ENCODE peak calls at places on chromosome 18, in ten cellular contexts. Z, X, R, H, G, P, N, L, D and F are unnamed samples.
A peak's percentile ranks its signal among the peaks of the same experiment; 100 is the strongest.

GRCh38 chr18:44696892-44697291 is 16.2 kb downstream of the SETBP1 start:
- DNase-seq in Z (no peak), D (peak; percentile 59), H (no peak), P (no peak), R (peak; percentile 52), N (no peak), X (no peak), G (no peak), L (no peak), F (no peak)

GRCh38 chr18:70709124-70709523 is 420.3 kb downstream of the SOCS6 start:
- DNase-seq in N (no peak), G (peak; percentile 9), X (no peak), P (no peak), D (no peak), R (no peak), L (no peak), H (no peak), Z (no peak), F (no peak)

GRCh38 chr18:45109271-45109670 is 428.6 kb downstream of the SETBP1 start:
- DNase-seq in N (no peak), Z (no peak), D (no peak), L (no peak), R (no peak), P (no peak), X (no peak), G (no peak), H (no peak), F (no peak)

GRCh38 chr18:55013086-55013485 is 53.8 kb upstream of the CCDC68 start:
- DNase-seq in R (no peak), P (no peak), H (no peak), G (no peak), Z (no peak), N (no peak), D (peak; percentile 54), X (no peak), L (no peak), F (no peak)

GRCh38 chr18:69328086-69328485 is 72.6 kb upstream of the DOK6 start:
- DNase-seq in N (no peak), G (no peak), D (no peak), Z (no peak), R (no peak), L (no peak), H (no peak), P (no peak), X (no peak), F (no peak)

GRCh38 chr18:50297621-50298442 is 10.3 kb upstream of the CXXC1 start:
- DNase-seq in P (peak; percentile 87), G (peak; percentile 80), L (peak; percentile 43), Z (no peak), D (peak; percentile 73), X (peak; percentile 84), R (peak; percentile 84), N (no peak), H (peak; percentile 8), F (no peak)

GRCh38 chr18:8957731-8958130 is 144.8 kb upstream of the NDUFV2 start:
- DNase-seq in G (no peak), D (no peak), R (no peak), L (no peak), X (no peak), H (no peak), Z (no peak), P (no peak), N (no peak), F (no peak)

GRCh38 chr18:21314721-21315120 is 72.7 kb downstream of the GREB1L start:
- DNase-seq in X (no peak), P (no peak), L (no peak), R (no peak), D (peak; percentile 38), H (no peak), G (no peak), Z (no peak), N (peak; percentile 44), F (no peak)

GRCh38 chr18:62999392-62999791 is 284.1 kb downstream of the PHLPP1 start:
- DNase-seq in N (no peak), D (peak; percentile 79), H (no peak), Z (no peak), G (no peak), R (peak; percentile 61), L (no peak), P (no peak), X (peak; percentile 94), F (no peak)

GRCh38 chr18:40055262-40055661 is 1899.8 kb upstream of the PIK3C3 start:
- DNase-seq in N (no peak), R (no peak), P (no peak), L (no peak), Z (no peak), G (no peak), H (no peak), X (no peak), D (peak; percentile 8), F (no peak)

GRCh38 chr18:25321869-25322268 is 30.1 kb downstream of the ZNF521 start:
- DNase-seq in Z (no peak), H (no peak), X (no peak), R (no peak), G (no peak), L (no peak), P (no peak), D (no peak), N (no peak), F (no peak)

GRCh38 chr18:64409511-64409910 is 260.6 kb upstream of the LINC00305 start:
- DNase-seq in D (no peak), N (peak; percentile 22), Z (no peak), G (peak; percentile 18), X (no peak), P (no peak), R (no peak), H (no peak), L (no peak), F (no peak)

GRCh38 chr18:73684651-73685050 is 463.0 kb downstream of the FBXO15 start:
- DNase-seq in N (no peak), P (no peak), R (no peak), Z (no peak), H (no peak), D (peak; percentile 65), G (no peak), X (no peak), L (no peak), F (no peak)

GRCh38 chr18:75307530-75307929 is 96.9 kb downstream of the TSHZ1 start:
- DNase-seq in R (no peak), X (no peak), H (no peak), G (peak; percentile 42), L (no peak), D (no peak), N (no peak), Z (no peak), P (no peak), F (no peak)

GRCh38 chr18:50747849-50748242 is 72.0 kb downstream of the MRO start:
- DNase-seq in D (no peak), N (no peak), L (no peak), G (no peak), X (no peak), R (no peak), H (no peak), Z (no peak), P (no peak), F (no peak)

GRCh38 chr18:45686892-45687611 is 36.9 kb upstream of the SLC14A1 start:
- DNase-seq in Z (no peak), H (no peak), L (no peak), N (no peak), G (peak; percentile 90), D (no peak), X (no peak), P (peak; percentile 72), R (no peak), F (peak; percentile 50)

GRCh38 chr18:74251297-74252031 is 40.3 kb downstream of the CYB5A start:
- DNase-seq in R (no peak), N (peak; percentile 70), Z (no peak), P (no peak), D (peak; percentile 48), L (no peak), X (no peak), G (peak; percentile 44), H (no peak), F (no peak)

GRCh38 chr18:42758851-42759250 is 356.6 kb downstream of the RIT2 start:
- DNase-seq in D (peak; percentile 50), P (no peak), H (no peak), Z (no peak), X (no peak), G (no peak), L (no peak), N (no peak), R (no peak), F (no peak)

GRCh38 chr18:33611525-33612135 is 33.6 kb downstream of the ASXL3 start:
- DNase-seq in N (no peak), G (no peak), L (no peak), R (no peak), X (no peak), H (no peak), D (no peak), P (no peak), Z (no peak), F (no peak)

GRCh38 chr18:35470440-35470839 is 27.3 kb downstream of the INO80C start:
- DNase-seq in Z (no peak), N (no peak), R (no peak), P (no peak), D (no peak), X (no peak), G (no peak), H (no peak), L (no peak), F (no peak)

GRCh38 chr18:45321520-45321919 is 293.8 kb upstream of the SLC14A2 start:
- DNase-seq in D (no peak), H (no peak), R (no peak), Z (no peak), X (no peak), G (no peak), L (no peak), P (no peak), N (no peak), F (no peak)

GRCh38 chr18:35267161-35267651 is 22.8 kb downstream of the ZSCAN30 start:
- DNase-seq in R (peak; percentile 76), X (peak; percentile 67), P (peak; percentile 87), H (no peak), G (no peak), Z (peak; percentile 31), N (no peak), D (peak; percentile 69), L (peak; percentile 36), F (no peak)

GRCh38 chr18:55419939-55420664 is 167.9 kb downstream of the TCF4 start:
- DNase-seq in D (peak; percentile 57), N (no peak), L (no peak), G (peak; percentile 3), H (no peak), R (no peak), P (no peak), X (no peak), Z (no peak), F (no peak)

GRCh38 chr18:62341423-62341920 is 16.4 kb downstream of the TNFRSF11A start:
- DNase-seq in D (no peak), R (no peak), H (no peak), L (no peak), X (no peak), P (no peak), Z (no peak), N (no peak), G (no peak), F (peak; percentile 13)